ENCODE peak calls at places on chromosome 14, in eight cellular contexts. G is neuronal stem cell, T is fibroblast of lung, M is IMR-90, K is mesenchymal stem cell, I is mammary epithelial cell, Y is mesendoderm, Q is colonic mucosa. L is an unnamed sample.

GRCh38 chr14:52599974-52600373 is 47.3 kb downstream of the GPR137C start:
- DNase-seq in M (no peak), Y (no peak), K (no peak), G (no peak), T (no peak), Q (no peak), I (no peak), L (no peak)

GRCh38 chr14:22112004-22112403 is 438.4 kb upstream of the OR4E1 start:
- DNase-seq in K (no peak), I (no peak), Y (peak; percentile 24), M (no peak), T (no peak), Q (peak; percentile 34), G (no peak), L (peak; percentile 71)

GRCh38 chr14:35374273-35374681 is 30.3 kb downstream of the NFKBIA start:
- DNase-seq in K (peak; percentile 99), I (peak; percentile 94), G (no peak), Y (peak; percentile 88), Q (peak; percentile 45), T (peak; percentile 94), M (peak; percentile 98), L (no peak)

GRCh38 chr14:85061256-85061655 is 468.7 kb upstream of the FLRT2 start:
- DNase-seq in Y (no peak), Q (no peak), T (peak; percentile 32), K (no peak), G (no peak), M (no peak), I (peak; percentile 20), L (no peak)

GRCh38 chr14:100838493-100839440 is 12.8 kb downstream of the MEG3 start:
- DNase-seq in G (peak; percentile 69), K (no peak), M (peak; percentile 52), Q (no peak), Y (peak; percentile 45), T (peak; percentile 48), I (no peak), L (peak; percentile 79)

GRCh38 chr14:53840444-53840843 is 116.2 kb downstream of the BMP4 start:
- DNase-seq in Q (no peak), K (no peak), T (peak; percentile 74), Y (no peak), I (peak; percentile 88), G (no peak), M (no peak), L (no peak)

GRCh38 chr14:102977475-102977874 is 55.0 kb downstream of the AMN start:
- DNase-seq in Q (no peak), K (no peak), T (no peak), Y (no peak), G (no peak), M (no peak), I (no peak), L (no peak)

GRCh38 chr14:99946652-99947489 is 118.4 kb upstream of the EVL start:
- DNase-seq in I (no peak), Q (peak; percentile 38), M (no peak), Y (no peak), G (peak; percentile 37), K (peak; percentile 21), T (no peak), L (peak; percentile 88)

GRCh38 chr14:67557656-67558055 is 24.6 kb downstream of the PLEKHH1 start:
- DNase-seq in Y (no peak), T (no peak), K (no peak), G (no peak), Q (no peak), I (no peak), M (no peak), L (no peak)

GRCh38 chr14:81559385-81559784 is 25.7 kb upstream of the SEL1L start:
- DNase-seq in T (no peak), M (no peak), G (no peak), Q (no peak), Y (no peak), K (no peak), I (no peak), L (no peak)

GRCh38 chr14:101404426-101405170 is 156.7 kb upstream of the DIO3 start:
- DNase-seq in Y (peak; percentile 55), K (no peak), I (no peak), M (no peak), Q (no peak), G (no peak), T (no peak), L (peak; percentile 77)

GRCh38 chr14:105458010-105458409 is 16.6 kb upstream of the CRIP2 start:
- DNase-seq in Y (no peak), I (no peak), M (no peak), Q (no peak), K (no peak), T (no peak), G (no peak), L (no peak)

GRCh38 chr14:59028476-59029202 is 159.8 kb upstream of the DAAM1 start:
- DNase-seq in Q (peak; percentile 66), T (peak; percentile 95), K (peak; percentile 95), Y (peak; percentile 65), G (peak; percentile 61), I (peak; percentile 58), M (peak; percentile 97), L (peak; percentile 79)

GRCh38 chr14:77593501-77593911 is 22.9 kb downstream of the SPTLC2 start:
- DNase-seq in G (no peak), T (peak; percentile 49), I (no peak), Y (no peak), M (peak; percentile 60), K (peak; percentile 28), Q (no peak), L (no peak)

GRCh38 chr14:59069455-59069854 is 119.0 kb upstream of the DAAM1 start:
- DNase-seq in M (no peak), I (no peak), G (no peak), T (no peak), Q (no peak), Y (peak; percentile 74), K (no peak), L (peak; percentile 69)

GRCh38 chr14:75049731-75050201 is 1.5 kb downstream of the MLH3 start:
- DNase-seq in I (no peak), K (no peak), Q (no peak), T (no peak), M (no peak), Y (no peak), G (no peak), L (no peak)
- H3K9ac ChIP-seq in I (no peak overlapping the region), K (peak overlapping the region; percentile 93), Q (no peak overlapping the region), T (no peak overlapping the region), M (no peak overlapping the region), Y (no peak overlapping the region), G (no peak overlapping the region), L (no peak overlapping the region)

GRCh38 chr14:56176530-56176929 is 58.3 kb downstream of the PELI2 start:
- DNase-seq in G (no peak), I (no peak), T (no peak), Y (no peak), M (no peak), K (no peak), Q (no peak), L (no peak)

GRCh38 chr14:56183631-56184157 is 65.5 kb downstream of the PELI2 start:
- DNase-seq in Y (no peak), Q (no peak), M (peak; percentile 13), I (no peak), G (no peak), K (no peak), T (no peak), L (no peak)

GRCh38 chr14:56185991-56186390 is 67.8 kb downstream of the PELI2 start:
- DNase-seq in Y (no peak), Q (no peak), T (no peak), M (no peak), I (no peak), G (no peak), K (no peak), L (no peak)

GRCh38 chr14:56181666-56182065 is 63.5 kb downstream of the PELI2 start:
- DNase-seq in I (no peak), K (no peak), T (no peak), M (peak; percentile 36), G (no peak), Q (no peak), Y (no peak), L (no peak)

DNA sequence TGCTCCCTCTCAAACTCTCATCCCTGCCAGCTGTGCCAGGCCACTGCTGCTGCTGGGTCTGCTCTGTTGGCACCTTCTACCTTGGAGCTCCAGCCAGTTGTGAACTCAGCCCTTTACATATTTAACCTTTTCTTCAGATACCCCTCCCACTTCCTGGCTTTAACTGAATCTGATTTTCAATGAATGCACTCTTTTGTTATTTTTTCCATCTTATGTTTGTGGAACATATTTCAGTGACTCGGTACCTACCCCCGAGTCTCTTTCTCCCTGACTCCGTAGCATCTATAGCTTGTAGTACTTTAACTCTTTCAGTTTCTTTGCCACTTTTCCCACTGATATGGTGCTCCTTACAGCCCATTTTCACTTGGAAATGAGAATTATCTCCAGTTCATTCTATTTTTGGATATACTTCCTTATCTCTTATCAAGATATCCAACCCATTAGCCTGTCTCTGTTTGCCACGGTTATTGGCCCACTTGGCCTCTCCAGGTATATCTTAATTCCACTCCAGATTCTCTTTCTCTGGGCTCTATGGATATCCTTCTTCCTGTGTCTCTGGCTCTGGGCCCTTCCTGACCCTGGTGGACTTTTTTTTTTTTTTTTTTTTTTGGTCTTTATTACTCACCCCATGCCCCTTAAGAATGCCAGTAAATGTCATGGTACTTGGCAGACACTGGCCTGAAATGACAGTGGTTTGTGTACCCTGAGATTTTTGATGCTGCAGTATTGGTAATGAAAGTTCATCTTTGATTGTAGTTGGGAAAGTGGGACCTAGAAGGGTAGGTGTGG is 62.7 kb downstream of the PELI2 start:
- DNase-seq in Y (no peak), G (no peak), T (no peak), I (no peak), K (no peak), Q (no peak), M (no peak), L (no peak)
- H3K27ac ChIP-seq in Y (no peak overlapping the region), G (no peak overlapping the region), T (no peak overlapping the region), I (no peak overlapping the region), K (no peak overlapping the region), Q (no peak overlapping the region), M (no peak overlapping the region), L (no peak overlapping the region)

GRCh38 chr14:28757790-28758189 is 8.8 kb upstream of the FOXG1 start:
- DNase-seq in Q (no peak), K (no peak), M (no peak), G (no peak), Y (no peak), T (no peak), I (no peak), L (no peak)
- H3K27me3 ChIP-seq in Q (peaks cover 59% of the 10 kb centered on the region), K (peaks cover 90% of the 10 kb centered on the region), M (peaks cover 75% of the 10 kb centered on the region), G (peaks cover 82% of the 10 kb centered on the region), Y (peaks cover 59% of the 10 kb centered on the region), T (peaks cover 71% of the 10 kb centered on the region), I (peaks cover 74% of the 10 kb centered on the region), L (peaks cover 96% of the 10 kb centered on the region)

GRCh38 chr14:61392297-61392696 is 70.9 kb downstream of the PRKCH start:
- DNase-seq in Q (no peak), G (no peak), T (no peak), Y (no peak), K (no peak), I (no peak), M (no peak), L (no peak)

GRCh38 chr14:61395115-61395725 is 73.8 kb downstream of the PRKCH start:
- DNase-seq in I (no peak), Y (no peak), Q (no peak), K (no peak), M (no peak), G (no peak), T (no peak), L (no peak)

GRCh38 chr14:61396694-61397093 is 75.3 kb downstream of the PRKCH start:
- DNase-seq in Q (no peak), T (no peak), I (no peak), K (no peak), Y (peak; percentile 26), M (no peak), G (no peak), L (no peak)

GRCh38 chr14:61396279-61396678 is 74.9 kb downstream of the PRKCH start:
- DNase-seq in M (no peak), Q (no peak), G (no peak), Y (no peak), I (no peak), K (no peak), T (no peak), L (no peak)

GRCh38 chr14:61394542-61394941 is 73.2 kb downstream of the PRKCH start:
- DNase-seq in K (no peak), M (no peak), G (no peak), I (no peak), T (no peak), Q (no peak), Y (no peak), L (no peak)
- H3K9ac ChIP-seq in K (no peak overlapping the region), M (no peak overlapping the region), G (no peak overlapping the region), I (no peak overlapping the region), T (no peak overlapping the region), Q (no peak overlapping the region), Y (no peak overlapping the region), L (no peak overlapping the region)

L was measured in endodermal cell.